ENCODE peak calls at places on chromosomes 6 and 20, in eight cellular contexts. One of them, this sample, is unnamed.

GRCh38 chr20:59835057-59835447 is 98.4 kb downstream of the SYCP2 start:
- DNase-seq in activated T-cell treated with anti-CD3 and anti-CD28 coated beads for 48 hours: no peak
- DNase-seq in ELF-1: no peak
- DNase-seq in HFFc6: no peak
- DNase-seq in activated naive CD8-positive, alpha-beta T cell treated with anti-CD3 and anti-CD28 coated beads, Interleukin-2, amount 10 ng/mL, durations not matched to agents 7 days and 5 days: no peak
- DNase-seq in stimulated activated CD4-positive, alpha-beta T cell treated with anti-CD3 and anti-CD28 coated beads, Interleukin-12 subunit alpha, Interleukin-12 subunit beta, amount 100 ng/mL, for 24 hours: no peak
- DNase-seq in activated CD4-positive, alpha-beta T cell treated with anti-CD3 and anti-CD28 coated beads for 4 hours: no peak
- DNase-seq in memory B cell: no peak
- DNase-seq in this sample: no peak

GRCh38 chr6:165218816-165219215 is 90.6 kb downstream of the C6orf118 start:
- DNase-seq in activated T-cell treated with anti-CD3 and anti-CD28 coated beads for 48 hours: no peak
- DNase-seq in ELF-1: no peak
- DNase-seq in activated naive CD8-positive, alpha-beta T cell treated with anti-CD3 and anti-CD28 coated beads, Interleukin-2, amount 10 ng/mL, durations not matched to agents 7 days and 5 days: no peak
- DNase-seq in HFFc6: no peak
- DNase-seq in memory B cell: no peak
- DNase-seq in activated CD4-positive, alpha-beta T cell treated with anti-CD3 and anti-CD28 coated beads for 4 hours: no peak
- DNase-seq in stimulated activated CD4-positive, alpha-beta T cell treated with anti-CD3 and anti-CD28 coated beads, Interleukin-12 subunit alpha, Interleukin-12 subunit beta, amount 100 ng/mL, for 24 hours: no peak
- DNase-seq in this sample: no peak

GRCh38 chr20:63861981-63862901 is 943 bp downstream of the ABHD16B start:
- DNase-seq in HFFc6: no peak
- DNase-seq in activated T-cell treated with anti-CD3 and anti-CD28 coated beads for 48 hours: no peak
- DNase-seq in activated CD4-positive, alpha-beta T cell treated with anti-CD3 and anti-CD28 coated beads for 4 hours: no peak
- DNase-seq in ELF-1: no peak
- DNase-seq in activated naive CD8-positive, alpha-beta T cell treated with anti-CD3 and anti-CD28 coated beads, Interleukin-2, amount 10 ng/mL, durations not matched to agents 7 days and 5 days: no peak
- DNase-seq in stimulated activated CD4-positive, alpha-beta T cell treated with anti-CD3 and anti-CD28 coated beads, Interleukin-12 subunit alpha, Interleukin-12 subunit beta, amount 100 ng/mL, for 24 hours: no peak
- DNase-seq in memory B cell: no peak
- DNase-seq in this sample: no peak

GRCh38 chr6:37691904-37692806 is 5.5 kb downstream of the MDGA1 start:
- DNase-seq in HFFc6: peak; percentile 39
- DNase-seq in stimulated activated CD4-positive, alpha-beta T cell treated with anti-CD3 and anti-CD28 coated beads, Interleukin-12 subunit alpha, Interleukin-12 subunit beta, amount 100 ng/mL, for 24 hours: peak; percentile 61
- DNase-seq in ELF-1: peak; percentile 95
- DNase-seq in activated CD4-positive, alpha-beta T cell treated with anti-CD3 and anti-CD28 coated beads for 4 hours: peak; percentile 84
- DNase-seq in activated naive CD8-positive, alpha-beta T cell treated with anti-CD3 and anti-CD28 coated beads, Interleukin-2, amount 10 ng/mL, durations not matched to agents 7 days and 5 days: peak; percentile 87
- DNase-seq in activated T-cell treated with anti-CD3 and anti-CD28 coated beads for 48 hours: peak; percentile 76
- DNase-seq in memory B cell: peak; percentile 84
- DNase-seq in this sample: peak; percentile 83

GRCh38 chr6:118283759-118284158 is 264.3 kb upstream of the PLN start:
- DNase-seq in activated naive CD8-positive, alpha-beta T cell treated with anti-CD3 and anti-CD28 coated beads, Interleukin-2, amount 10 ng/mL, durations not matched to agents 7 days and 5 days: no peak
- DNase-seq in stimulated activated CD4-positive, alpha-beta T cell treated with anti-CD3 and anti-CD28 coated beads, Interleukin-12 subunit alpha, Interleukin-12 subunit beta, amount 100 ng/mL, for 24 hours: no peak
- DNase-seq in HFFc6: peak; percentile 43
- DNase-seq in activated T-cell treated with anti-CD3 and anti-CD28 coated beads for 48 hours: peak; percentile 3
- DNase-seq in activated CD4-positive, alpha-beta T cell treated with anti-CD3 and anti-CD28 coated beads for 4 hours: peak; percentile 53
- DNase-seq in memory B cell: no peak
- DNase-seq in ELF-1: no peak
- DNase-seq in this sample: peak; percentile 4

GRCh38 chr20:16260911-16261310 is 312.3 kb downstream of the KIF16B start:
- DNase-seq in activated T-cell treated with anti-CD3 and anti-CD28 coated beads for 48 hours: no peak
- DNase-seq in HFFc6: no peak
- DNase-seq in stimulated activated CD4-positive, alpha-beta T cell treated with anti-CD3 and anti-CD28 coated beads, Interleukin-12 subunit alpha, Interleukin-12 subunit beta, amount 100 ng/mL, for 24 hours: no peak
- DNase-seq in memory B cell: no peak
- DNase-seq in ELF-1: no peak
- DNase-seq in activated CD4-positive, alpha-beta T cell treated with anti-CD3 and anti-CD28 coated beads for 4 hours: no peak
- DNase-seq in activated naive CD8-positive, alpha-beta T cell treated with anti-CD3 and anti-CD28 coated beads, Interleukin-2, amount 10 ng/mL, durations not matched to agents 7 days and 5 days: no peak
- DNase-seq in this sample: no peak

GRCh38 chr6:28357036-28357435 is 7.3 kb downstream of the ZKSCAN3 start:
- DNase-seq in stimulated activated CD4-positive, alpha-beta T cell treated with anti-CD3 and anti-CD28 coated beads, Interleukin-12 subunit alpha, Interleukin-12 subunit beta, amount 100 ng/mL, for 24 hours: no peak
- DNase-seq in HFFc6: no peak
- DNase-seq in ELF-1: no peak
- DNase-seq in activated T-cell treated with anti-CD3 and anti-CD28 coated beads for 48 hours: no peak
- DNase-seq in activated CD4-positive, alpha-beta T cell treated with anti-CD3 and anti-CD28 coated beads for 4 hours: no peak
- DNase-seq in activated naive CD8-positive, alpha-beta T cell treated with anti-CD3 and anti-CD28 coated beads, Interleukin-2, amount 10 ng/mL, durations not matched to agents 7 days and 5 days: no peak
- DNase-seq in memory B cell: no peak
- DNase-seq in this sample: no peak

GRCh38 chr6:33633462-33634158 is 12.5 kb downstream of the ITPR3 start:
- DNase-seq in activated CD4-positive, alpha-beta T cell treated with anti-CD3 and anti-CD28 coated beads for 4 hours: peak; percentile 59
- DNase-seq in memory B cell: peak; percentile 46
- DNase-seq in ELF-1: peak; percentile 72
- DNase-seq in activated T-cell treated with anti-CD3 and anti-CD28 coated beads for 48 hours: peak; percentile 58
- DNase-seq in stimulated activated CD4-positive, alpha-beta T cell treated with anti-CD3 and anti-CD28 coated beads, Interleukin-12 subunit alpha, Interleukin-12 subunit beta, amount 100 ng/mL, for 24 hours: peak; percentile 14
- DNase-seq in activated naive CD8-positive, alpha-beta T cell treated with anti-CD3 and anti-CD28 coated beads, Interleukin-2, amount 10 ng/mL, durations not matched to agents 7 days and 5 days: peak; percentile 77
- DNase-seq in HFFc6: peak; percentile 50
- DNase-seq in this sample: peak; percentile 90